ENCODE peak calls at places on chromosomes 3 and 15, in ten cellular contexts. U is stimulated activated CD8-positive, alpha-beta memory T cell treated with anti-CD3 and anti-CD28 coated beads, Interleukin-2, amount 100 ng/mL, for 1 hour; I is SW480; C is NCI-H774; O is GM03348; Q is amniotic stem cell; P is right atrium auricular region; L is activated CD4-positive, alpha-beta T cell treated with anti-CD3 and anti-CD28 coated beads, Interleukin-2, amount 10 ng/mL, durations not matched to agents 7 days and 5 days; H is posterior vena cava; M is ELR. Z is an unnamed sample.

GRCh38 chr15:96325579-96326331 is 4.7 kb upstream of the NR2F2 start:
- DNase-seq in H (no peak), U (no peak), I (no peak), M (peak), L (no peak), P (no peak), Q (no peak), O (no peak), C (no peak), Z (no peak)

GRCh38 chr15:85475317-85475701 is 94.9 kb downstream of the AKAP13 start:
- DNase-seq in P (no peak), O (no peak), M (no peak), C (no peak), Q (no peak), U (no peak), I (no peak), L (no peak), H (no peak), Z (no peak)

GRCh38 chr15:33675246-33675645 is 293.1 kb upstream of the CHRM5 start:
- DNase-seq in Q (no peak), C (no peak), M (peak), P (no peak), H (no peak), U (no peak), O (peak), I (peak), L (no peak), Z (no peak)

GRCh38 chr15:70237626-70238025 is 139.9 kb upstream of the TLE3 start:
- DNase-seq in C (no peak), Q (no peak), U (no peak), H (no peak), M (peak), L (no peak), O (no peak), P (no peak), I (no peak), Z (no peak)

GRCh38 chr15:81021321-81021720 is 20.6 kb downstream of the TLNRD1 start:
- DNase-seq in C (no peak), O (no peak), Q (no peak), M (no peak), P (no peak), L (no peak), U (no peak), H (no peak), I (no peak), Z (no peak)

GRCh38 chr3:11236588-11237461 is 35.4 kb upstream of the ATG7 start:
- DNase-seq in I (peak), L (peak), Q (peak), P (no peak), O (peak), U (peak), H (no peak), M (peak), C (peak), Z (peak)

GRCh38 chr3:112973325-112974177 is 1.4 kb downstream of the CD200R1 start:
- DNase-seq in U (no peak), C (no peak), L (peak), O (no peak), I (no peak), H (no peak), Q (no peak), M (no peak), P (no peak), Z (no peak)

GRCh38 chr3:151726016-151726415 is 7.7 kb upstream of the AADACL2 start:
- DNase-seq in M (peak), I (no peak), L (no peak), C (no peak), U (no peak), P (no peak), O (no peak), Q (no peak), H (no peak), Z (no peak)

GRCh38 chr3:155895379-155895900 is 25.0 kb downstream of the GMPS start:
- DNase-seq in O (no peak), M (no peak), I (no peak), L (no peak), Q (no peak), U (no peak), C (no peak), H (no peak), P (no peak), Z (no peak)

GRCh38 chr15:39304201-39304841 is 276.6 kb upstream of the THBS1 start:
- DNase-seq in C (no peak), O (peak), I (peak), Q (peak), L (no peak), M (peak), U (no peak), H (no peak), P (no peak), Z (no peak)

GRCh38 chr15:51708013-51708412 is 26.7 kb downstream of the SCG3 start:
- DNase-seq in I (no peak), M (no peak), Q (no peak), P (no peak), H (no peak), L (no peak), C (peak), U (no peak), O (no peak), Z (no peak)

Z was measured in BE2C.